ENCODE peak calls at places on chromosome 9, in five cellular contexts. K, V, F, N and A are unnamed samples.

GRCh38 chr9:135878528-135879236 is 28.7 kb downstream of the CAMSAP1 start:
- DNase-seq in K (no peak), N (no peak), F (no peak), V (no peak), A (no peak)

GRCh38 chr9:121213136-121213806 is 11.6 kb upstream of the RAB14 start:
- DNase-seq in N (peak), V (peak), F (peak), K (peak), A (peak)

GRCh38 chr9:18274693-18275092 is 199.3 kb upstream of the ADAMTSL1 start:
- DNase-seq in K (no peak), F (no peak), V (no peak), N (no peak), A (no peak)

GRCh38 chr9:38003230-38003629 is 65.8 kb downstream of the SHB start:
- DNase-seq in K (no peak), V (no peak), N (no peak), F (peak), A (no peak)

GRCh38 chr9:114418053-114418452 is 30.3 kb upstream of the AKNA start:
- DNase-seq in K (peak), N (no peak), F (no peak), V (no peak), A (no peak)

GRCh38 chr9:6852243-6852963 is 94.6 kb downstream of the KDM4C start:
- DNase-seq in V (no peak), F (no peak), K (no peak), N (peak), A (no peak)

GRCh38 chr9:34675048-34675714 is 12.7 kb upstream of the CCL27 start:
- DNase-seq in K (no peak), V (no peak), N (peak), F (peak), A (peak)

GRCh38 chr9:974064-974992 is 2.1 kb upstream of the DMRT3 start:
- DNase-seq in F (no peak), N (no peak), K (no peak), V (no peak), A (no peak)

GRCh38 chr9:78605029-78605930 is 308.4 kb downstream of the PSAT1 start:
- DNase-seq in K (no peak), N (no peak), F (no peak), V (no peak), A (no peak)

DNA sequence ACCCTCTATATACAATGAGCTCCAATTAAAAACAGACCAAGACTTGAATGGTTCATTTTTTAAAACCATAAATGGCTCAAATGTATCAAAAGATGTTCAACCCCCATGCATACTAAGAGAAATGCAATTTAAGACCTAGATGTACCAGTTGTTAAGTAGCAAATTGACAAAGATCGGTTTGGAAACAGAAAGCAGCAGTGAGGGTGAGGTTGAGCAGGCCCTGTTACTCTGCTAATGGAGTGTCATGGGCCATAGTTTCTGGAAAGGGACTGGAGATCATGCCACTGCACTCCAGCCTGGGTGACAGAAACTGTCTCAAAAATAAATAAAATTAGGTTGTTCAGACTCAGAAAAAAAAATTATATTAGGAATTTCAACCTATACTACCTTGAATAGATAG is 55.0 kb downstream of the FNBP1 start:
- DNase-seq in F (no peak), V (no peak), N (no peak), K (no peak), A (no peak)
- TF ChIP-seq CTCF in F (no peak), V (no peak), N (no peak), K (no peak), A (no peak)

DNA sequence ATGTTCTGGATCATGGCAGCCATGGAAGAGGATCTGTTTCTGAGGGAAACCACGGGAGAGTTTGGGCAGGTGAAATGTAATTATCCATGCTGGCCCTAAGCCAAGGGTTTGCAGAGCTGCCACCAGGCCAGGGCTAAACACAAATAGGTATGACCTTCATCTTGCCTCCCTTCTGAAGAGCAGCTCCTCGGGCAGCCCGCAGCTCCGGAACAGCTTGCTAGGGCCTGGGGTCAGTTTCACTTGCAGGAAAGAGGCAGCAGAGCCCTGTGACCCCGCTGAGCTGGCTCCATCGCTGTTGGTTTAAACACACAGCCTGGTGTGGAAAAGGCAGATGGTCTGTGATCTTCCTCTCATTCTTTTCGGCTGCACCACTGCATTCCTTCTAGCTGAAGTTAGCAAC is 141.4 kb downstream of the TMEM38B start:
- DNase-seq in V (no peak), N (no peak), K (no peak), F (no peak), A (no peak)
- TF ChIP-seq CTCF in V (no peak), N (no peak), K (no peak), F (no peak), A (no peak)

GRCh38 chr9:113355197-113355596 is 5.9 kb downstream of the BSPRY start:
- DNase-seq in N (no peak), F (peak), K (no peak), V (no peak), A (no peak)
- TF ChIP-seq CTCF in N (peak), F (peak), K (no peak), V (no peak), A (no peak)

DNA sequence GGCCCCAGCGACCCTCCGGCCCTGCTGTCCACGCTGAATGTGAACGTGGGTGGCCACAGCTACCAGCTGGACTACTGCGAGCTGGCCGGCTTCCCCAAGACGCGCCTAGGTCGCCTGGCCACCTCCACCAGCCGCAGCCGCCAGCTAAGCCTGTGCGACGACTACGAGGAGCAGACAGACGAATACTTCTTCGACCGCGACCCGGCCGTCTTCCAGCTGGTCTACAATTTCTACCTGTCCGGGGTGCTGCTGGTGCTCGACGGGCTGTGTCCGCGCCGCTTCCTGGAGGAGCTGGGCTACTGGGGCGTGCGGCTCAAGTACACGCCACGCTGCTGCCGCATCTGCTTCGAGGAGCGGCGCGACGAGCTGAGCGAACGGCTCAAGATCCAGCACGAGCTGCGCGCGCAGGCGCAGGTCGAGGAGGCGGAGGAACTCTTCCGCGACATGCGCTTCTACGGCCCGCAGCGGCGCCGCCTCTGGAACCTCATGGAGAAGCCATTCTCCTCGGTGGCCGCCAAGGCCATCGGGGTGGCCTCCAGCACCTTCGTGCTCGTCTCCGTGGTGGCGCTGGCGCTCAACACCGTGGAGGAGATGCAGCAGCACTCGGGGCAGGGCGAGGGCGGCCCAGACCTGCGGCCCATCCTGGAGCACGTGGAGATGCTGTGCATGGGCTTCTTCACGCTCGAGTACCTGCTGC is 839 bp downstream of the KCNV2 start:
- DNase-seq in N (no peak), V (no peak), K (no peak), F (no peak), A (no peak)
- TF ChIP-seq CTCF in N (no peak), V (no peak), K (no peak), F (no peak), A (no peak)